ENCODE peak calls at places on chromosome 1, in eight cellular contexts. J is left ventricle myocardium inferior, U is fibroblast of lung, F is progenitor cell of endocrine pancreas, S is GM20000, N is adrenal gland, O is Peyer's patch, R is A549. D is an unnamed sample.

GRCh38 chr1:98398092-98398491 is 263.4 kb upstream of the SNX7 start:
- DNase-seq in J (no peak), U (no peak), F (no peak), S (no peak), N (no peak), O (no peak), R (no peak), D (no peak)

GRCh38 chr1:200038987-200039848 is 11.7 kb downstream of the NR5A2 start:
- DNase-seq in J (no peak), U (peak; percentile 15), F (no peak), S (peak; percentile 65), N (no peak), O (peak; percentile 60), R (peak; percentile 71), D (peak; percentile 51)

GRCh38 chr1:228725178-228725577 is 10.1 kb upstream of the RHOU start:
- DNase-seq in J (no peak), U (no peak), F (no peak), S (no peak), N (no peak), O (no peak), R (no peak), D (no peak)

GRCh38 chr1:109802136-109802900 is 38.6 kb upstream of the EPS8L3 start:
- DNase-seq in J (no peak), U (no peak), F (no peak), S (no peak), N (no peak), O (peak; percentile 49), R (no peak), D (no peak)

GRCh38 chr1:37691497-37692077 is 729 bp upstream of the CDCA8 start:
- DNase-seq in J (peak; percentile 33), U (peak; percentile 41), F (peak; percentile 27), S (no peak), N (peak; percentile 61), O (peak; percentile 59), R (peak; percentile 17), D (peak; percentile 63)

GRCh38 chr1:161258439-161259386 is at the start of gene PCP4L1:
- DNase-seq in J (peak; percentile 20), U (peak; percentile 58), F (peak; percentile 62), S (peak; percentile 80), N (peak; percentile 46), O (peak; percentile 59), R (peak; percentile 73), D (peak; percentile 56)

GRCh38 chr1:222247081-222247480 is 300.8 kb downstream of the HHIPL2 start:
- DNase-seq in J (no peak), U (no peak), F (no peak), S (no peak), N (no peak), O (no peak), R (no peak), D (no peak)

GRCh38 chr1:203512830-203513578 is 19.1 kb downstream of the OPTC start:
- DNase-seq in J (no peak), U (peak; percentile 97), F (no peak), S (peak; percentile 62), N (peak; percentile 85), O (peak; percentile 60), R (peak; percentile 93), D (peak; percentile 96)

GRCh38 chr1:232952514-232953175 is 2.2 kb downstream of the NTPCR start:
- DNase-seq in J (no peak), U (peak; percentile 50), F (peak; percentile 21), S (peak; percentile 60), N (peak; percentile 58), O (peak; percentile 80), R (peak; percentile 80), D (peak; percentile 93)

GRCh38 chr1:167541610-167542009 is 12.0 kb downstream of the CREG1 start:
- DNase-seq in J (no peak), U (peak; percentile 61), F (no peak), S (no peak), N (no peak), O (no peak), R (no peak), D (peak; percentile 90)

GRCh38 chr1:84772428-84772943 is 82.2 kb upstream of the SSX2IP start:
- DNase-seq in J (peak; percentile 56), U (peak; percentile 68), F (peak; percentile 63), S (peak; percentile 72), N (peak; percentile 93), O (peak; percentile 93), R (peak; percentile 54), D (peak; percentile 85)

GRCh38 chr1:238088891-238089290 is 198.2 kb upstream of the ZP4 start:
- DNase-seq in J (no peak), U (peak; percentile 60), F (no peak), S (no peak), N (no peak), O (no peak), R (no peak), D (no peak)

GRCh38 chr1:57404914-57405313 is 18.9 kb downstream of the DAB1 start:
- DNase-seq in J (no peak), U (peak; percentile 21), F (no peak), S (no peak), N (no peak), O (no peak), R (no peak), D (no peak)

GRCh38 chr1:174398246-174398645 is 49.5 kb upstream of the GPR52 start:
- DNase-seq in J (no peak), U (peak; percentile 93), F (no peak), S (no peak), N (no peak), O (no peak), R (no peak), D (no peak)

GRCh38 chr1:1067284-1068076 is 6.6 kb downstream of the RNF223 start:
- DNase-seq in J (no peak), U (no peak), F (no peak), S (no peak), N (no peak), O (no peak), R (no peak), D (no peak)

GRCh38 chr1:175890958-175891357 is 147.6 kb upstream of the TNR start:
- DNase-seq in J (no peak), U (no peak), F (no peak), S (no peak), N (no peak), O (no peak), R (no peak), D (no peak)

GRCh38 chr1:207009182-207009850 is 23.2 kb downstream of the C1orf116 start:
- DNase-seq in J (no peak), U (no peak), F (no peak), S (no peak), N (no peak), O (peak; percentile 73), R (no peak), D (no peak)

GRCh38 chr1:207009945-207010344 is 22.6 kb downstream of the C1orf116 start:
- DNase-seq in J (no peak), U (no peak), F (no peak), S (no peak), N (no peak), O (no peak), R (no peak), D (no peak)

GRCh38 chr1:207004931-207005830 is 27.4 kb downstream of the C1orf116 start:
- DNase-seq in J (no peak), U (peak; percentile 80), F (no peak), S (peak; percentile 61), N (peak; percentile 78), O (peak; percentile 86), R (peak; percentile 77), D (peak; percentile 95)

GRCh38 chr1:207007352-207008033 is 25.1 kb downstream of the C1orf116 start:
- DNase-seq in J (no peak), U (peak; percentile 99), F (no peak), S (no peak), N (peak; percentile 44), O (no peak), R (peak; percentile 89), D (peak; percentile 97)

GRCh38 chr1:207006914-207007313 is 25.6 kb downstream of the C1orf116 start:
- DNase-seq in J (no peak), U (no peak), F (no peak), S (no peak), N (no peak), O (no peak), R (no peak), D (peak; percentile 54)
- TF ChIP-seq CTCF in J (no peak), U (no peak), F (no peak), S (no peak), N (no peak), O (no peak), R (no peak), D (no peak)

DNA sequence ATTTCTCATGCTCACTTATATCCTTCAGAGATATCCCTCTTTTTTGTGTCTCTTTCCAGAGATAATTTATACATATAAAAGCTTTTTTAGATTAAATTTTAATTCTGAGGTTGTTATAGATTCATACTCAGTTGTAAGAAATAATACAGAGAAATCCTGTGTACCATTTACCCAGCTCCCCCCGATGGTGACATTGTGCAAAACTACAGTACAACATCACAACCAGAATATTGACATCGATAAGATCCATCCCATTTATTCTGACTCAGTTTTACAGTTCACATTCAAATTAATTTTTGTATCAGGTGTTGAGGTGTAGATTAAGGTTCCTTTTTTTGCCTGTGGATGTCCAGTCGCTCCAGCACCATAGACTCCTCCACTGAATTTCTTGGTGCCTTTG is 14.3 kb downstream of the DMRTB1 start:
- DNase-seq in J (no peak), U (no peak), F (no peak), S (no peak), N (no peak), O (no peak), R (no peak), D (no peak)
- TF ChIP-seq CTCF in J (no peak), U (peak; percentile 46), F (peak; percentile 19), S (peak; percentile 11), N (no peak), O (no peak), R (no peak), D (peak; percentile 11)

GRCh38 chr1:2514863-2515762 is 11.3 kb downstream of the PANK4 start:
- DNase-seq in J (no peak), U (no peak), F (no peak), S (no peak), N (no peak), O (no peak), R (no peak), D (no peak)
- TF ChIP-seq CTCF in J (no peak), U (no peak), F (peak; percentile 25), S (no peak), N (peak; percentile 11), O (no peak), R (no peak), D (peak; percentile 26)

GRCh38 chr1:19715334-19716203 is 50.9 kb downstream of the HTR6 start:
- DNase-seq in J (peak; percentile 82), U (peak; percentile 89), F (peak; percentile 88), S (peak; percentile 81), N (peak; percentile 96), O (peak; percentile 95), R (peak; percentile 86), D (peak; percentile 95)
- TF ChIP-seq CTCF in J (peak; percentile 83), U (peak; percentile 97), F (peak; percentile 92), S (peak; percentile 86), N (peak; percentile 76), O (peak; percentile 84), R (peak; percentile 66), D (peak; percentile 75)